ENCODE peak calls at places on chromosomes 6 and 20, in eight cellular contexts. Q, C, M, D, E, X, Z and A are unnamed samples.

GRCh38 chr6:89454300-89454699 is 21.3 kb downstream of the ANKRD6 start:
- DNase-seq in Q (no peak), C (no peak), M (no peak), D (no peak), E (no peak), X (no peak), Z (no peak), A (no peak)

GRCh38 chr6:100948381-100949133 is 67.4 kb upstream of the ASCC3 start:
- DNase-seq in Q (peak; percentile 39), C (no peak), M (peak; percentile 82), D (no peak), E (no peak), X (no peak), Z (no peak), A (peak; percentile 10)

GRCh38 chr6:47897233-47897632 is 115.4 kb downstream of the OPN5 start:
- DNase-seq in Q (no peak), C (no peak), M (no peak), D (peak; percentile 19), E (no peak), X (no peak), Z (peak; percentile 51), A (peak; percentile 22)

GRCh38 chr20:62768234-62768814 is 27.9 kb upstream of the MRGBP start:
- DNase-seq in Q (no peak), C (no peak), M (no peak), D (no peak), E (no peak), X (no peak), Z (no peak), A (no peak)

GRCh38 chr6:3749390-3749978 is 2.0 kb downstream of the PXDC1 start:
- DNase-seq in Q (no peak), C (peak; percentile 76), M (no peak), D (peak; percentile 28), E (no peak), X (no peak), Z (no peak), A (no peak)

GRCh38 chr20:8209061-8209460 is 77.0 kb downstream of the PLCB1 start:
- DNase-seq in Q (no peak), C (no peak), M (peak; percentile 49), D (peak; percentile 25), E (no peak), X (no peak), Z (peak; percentile 79), A (no peak)

GRCh38 chr20:37573626-37574198 is 46.0 kb upstream of the BLCAP start:
- DNase-seq in Q (no peak), C (no peak), M (no peak), D (no peak), E (peak; percentile 49), X (no peak), Z (no peak), A (no peak)

GRCh38 chr6:81808834-81809598 is 56.5 kb upstream of the TENT5A start:
- DNase-seq in Q (no peak), C (no peak), M (no peak), D (no peak), E (no peak), X (peak; percentile 17), Z (peak; percentile 13), A (no peak)

DNA sequence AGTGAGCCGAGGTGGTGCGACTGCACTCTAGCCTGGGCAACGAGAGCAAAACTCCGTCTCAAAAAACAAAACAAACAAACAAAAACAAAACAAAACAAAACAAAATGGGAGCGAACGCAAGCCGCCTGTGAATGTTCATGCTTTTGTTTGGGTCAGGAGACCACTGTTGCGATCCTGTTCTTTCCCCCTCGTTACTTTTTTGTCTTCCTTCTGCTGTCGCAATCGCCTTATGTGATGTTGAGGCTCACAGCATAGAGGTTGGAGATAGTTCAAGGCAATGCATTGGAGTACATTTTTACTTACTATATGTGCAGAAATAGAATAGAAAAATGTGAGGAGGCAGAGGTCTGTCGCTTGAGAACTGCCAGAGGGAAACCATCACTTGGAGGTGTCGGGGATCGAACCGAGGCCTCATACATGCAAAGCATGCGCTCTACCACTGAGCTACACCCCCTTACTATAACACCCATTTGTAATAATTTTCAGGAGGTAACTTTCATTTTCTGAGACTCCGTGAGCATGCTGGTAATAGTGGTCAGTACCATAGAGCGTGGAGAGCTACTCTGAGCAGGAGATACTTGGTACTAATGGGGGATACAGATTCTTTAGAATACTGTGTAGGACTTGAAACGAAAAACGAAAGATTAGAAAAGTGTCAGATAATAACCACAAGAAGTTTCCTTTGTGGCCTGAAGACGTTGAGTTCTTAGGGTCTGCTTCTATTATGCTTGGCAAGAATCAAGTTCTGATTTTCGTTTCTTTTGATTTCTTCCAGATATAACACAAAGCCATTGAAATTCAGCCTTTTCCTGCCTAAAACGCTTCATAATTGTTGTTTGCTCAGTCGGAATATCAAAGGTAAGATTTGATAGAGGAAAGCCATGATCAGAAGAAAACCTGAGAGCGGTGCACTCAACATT is 121.1 kb downstream of the TRIM27 start:
- DNase-seq in Q (peak; percentile 87), C (no peak), M (peak; percentile 50), D (peak; percentile 42), E (no peak), X (no peak), Z (peak; percentile 63), A (no peak)
- H3K4me3 ChIP-seq in Q (peak overlapping the region; percentile 53), C (no peak overlapping the region), M (peak overlapping the region; percentile 56), D (no peak overlapping the region), E (no peak overlapping the region), X (no peak overlapping the region), Z (no peak overlapping the region), A (no peak overlapping the region)

GRCh38 chr6:131136021-131136847 is 967 bp downstream of the AKAP7 start:
- DNase-seq in Q (peak; percentile 17), C (peak; percentile 16), M (no peak), D (peak; percentile 58), E (no peak), X (peak; percentile 26), Z (peak; percentile 34), A (no peak)
- H3K4me3 ChIP-seq in Q (peak overlapping the region; percentile 69), C (peak overlapping the region; percentile 79), M (peak overlapping the region; percentile 65), D (peak overlapping the region; percentile 62), E (peak overlapping the region; percentile 86), X (peak overlapping the region; percentile 78), Z (peak overlapping the region; percentile 78), A (peak overlapping the region; percentile 70)

DNA sequence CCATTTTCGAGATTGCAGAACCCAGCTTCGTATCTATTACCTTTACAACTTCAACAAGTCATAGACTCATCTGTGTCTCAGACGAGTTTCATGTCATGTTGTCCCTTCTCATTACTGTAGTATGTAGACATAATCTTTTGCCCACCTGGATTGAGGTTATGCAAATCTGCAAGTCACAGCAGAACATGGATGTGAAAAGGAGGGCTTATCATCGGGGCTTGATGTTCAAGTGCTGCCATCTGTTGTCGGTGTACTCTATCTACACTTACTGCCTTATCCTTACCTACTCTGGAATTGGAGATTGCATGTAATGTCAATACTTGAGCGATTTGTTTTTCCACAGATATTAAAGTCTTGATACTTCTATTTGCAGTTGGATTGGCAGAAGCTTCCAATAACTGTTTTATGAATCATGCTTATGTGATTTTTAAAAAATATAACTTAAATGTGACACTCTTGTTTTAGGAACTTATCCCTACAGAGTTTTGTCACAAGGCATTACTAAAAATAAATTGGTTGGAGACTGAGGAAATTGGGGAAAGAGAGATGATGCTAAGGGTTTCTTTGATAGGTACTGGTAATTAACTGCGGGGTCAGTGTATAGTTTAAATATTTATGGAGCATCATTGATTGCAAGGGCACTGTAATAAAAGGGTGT is 3.0 kb upstream of the GOPC start:
- DNase-seq in Q (peak; percentile 83), C (peak; percentile 57), M (peak; percentile 69), D (peak; percentile 79), E (no peak), X (peak; percentile 51), Z (peak; percentile 76), A (peak; percentile 19)
- H3K4me3 ChIP-seq in Q (no peak overlapping the region), C (no peak overlapping the region), M (no peak overlapping the region), D (no peak overlapping the region), E (no peak overlapping the region), X (no peak overlapping the region), Z (no peak overlapping the region), A (no peak overlapping the region)

DNA sequence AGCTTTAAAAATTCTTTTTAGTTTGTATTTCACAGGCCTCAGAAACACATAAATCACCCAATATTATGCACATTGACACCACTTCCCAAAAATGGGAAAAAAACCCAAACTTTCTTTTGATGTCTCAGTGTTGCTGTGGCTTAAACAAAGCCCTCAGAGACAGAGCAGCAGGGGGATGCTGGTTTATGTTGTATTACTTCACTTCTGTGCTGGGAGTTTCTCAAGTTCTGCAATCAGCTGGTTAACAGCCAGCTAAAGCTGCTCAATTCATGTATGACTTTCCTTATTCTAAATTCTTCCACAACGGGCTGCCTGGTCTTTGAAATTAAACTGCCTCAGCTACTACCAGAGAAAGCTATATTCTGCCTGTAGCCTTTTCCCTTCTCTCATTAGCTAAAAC is 5.6 kb downstream of the FILIP1 start:
- DNase-seq in Q (no peak), C (no peak), M (no peak), D (peak; percentile 29), E (no peak), X (no peak), Z (peak; percentile 23), A (no peak)
- H3K4me3 ChIP-seq in Q (no peak overlapping the region), C (no peak overlapping the region), M (no peak overlapping the region), D (no peak overlapping the region), E (peak overlapping the region; percentile 46), X (peak overlapping the region; percentile 71), Z (no peak overlapping the region), A (no peak overlapping the region)

DNA sequence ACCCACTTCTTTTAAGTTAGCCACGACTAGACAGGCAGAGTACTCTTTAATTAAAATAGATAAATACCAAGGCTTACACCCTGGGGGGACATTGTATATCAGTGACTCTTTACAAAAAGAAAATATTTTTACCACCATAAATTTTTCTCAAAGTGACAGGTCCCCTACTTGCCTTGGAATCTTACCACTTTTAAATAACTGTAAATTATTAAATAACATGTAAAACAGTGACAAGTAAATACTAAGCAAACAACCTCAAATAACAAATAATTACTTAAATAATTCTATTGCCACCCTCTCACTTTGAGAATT is 116.3 kb downstream of the OGFRL1 start:
- DNase-seq in Q (no peak), C (no peak), M (no peak), D (no peak), E (no peak), X (no peak), Z (no peak), A (no peak)
- H3K4me3 ChIP-seq in Q (peak overlapping the region; percentile 48), C (no peak overlapping the region), M (peak overlapping the region; percentile 48), D (no peak overlapping the region), E (no peak overlapping the region), X (no peak overlapping the region), Z (no peak overlapping the region), A (no peak overlapping the region)

DNA sequence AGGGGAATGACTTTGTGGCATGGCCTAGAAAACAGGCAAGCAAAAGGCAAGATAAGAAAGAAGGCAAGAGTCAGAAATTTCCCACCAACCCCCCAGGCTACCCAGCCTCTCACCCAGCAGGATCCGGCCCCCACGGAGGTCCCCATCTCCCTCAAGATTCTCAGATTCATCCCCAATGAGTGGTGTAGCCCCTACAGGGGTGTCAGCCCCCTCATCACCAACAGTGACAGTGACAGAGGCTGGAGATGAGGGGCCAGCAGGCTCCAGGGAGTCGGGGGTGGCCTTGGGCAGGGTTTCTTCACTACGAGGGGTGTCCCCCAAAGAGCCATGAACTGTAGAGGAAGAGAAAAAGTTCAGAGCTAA is 1.0 kb downstream of the EHMT2 start:
- DNase-seq in Q (no peak), C (no peak), M (no peak), D (no peak), E (no peak), X (no peak), Z (no peak), A (no peak)
- H3K4me3 ChIP-seq in Q (peak overlapping the region; percentile 97), C (peak overlapping the region; percentile 99), M (peak overlapping the region; percentile 73), D (peak overlapping the region; percentile 92), E (peak overlapping the region; percentile 96), X (peak overlapping the region; percentile 88), Z (peak overlapping the region; percentile 95), A (peak overlapping the region; percentile 72)